ENCODE peak calls at places on chromosomes 6 and 20, in five cellular contexts. U is suprapubic skin, M is mucosa of descending colon, B is HCT116, W is AG04449. J is an unnamed sample.

GRCh38 chr20:34541917-34542316 is 16.6 kb upstream of the MAP1LC3A start:
- DNase-seq in U (no peak), M (peak; percentile 16), B (no peak), W (no peak), J (no peak)

GRCh38 chr20:35849726-35850125 is 77.9 kb downstream of the PHF20 start:
- DNase-seq in U (no peak), M (no peak), B (no peak), W (no peak), J (no peak)

GRCh38 chr6:53691667-53692133 is 26.1 kb upstream of the KLHL31 start:
- DNase-seq in U (no peak), M (no peak), B (no peak), W (no peak), J (no peak)

GRCh38 chr6:34583861-34584604 is 27.9 kb upstream of the SPDEF start:
- DNase-seq in U (no peak), M (no peak), B (no peak), W (no peak), J (no peak)

GRCh38 chr6:33091957-33092356 is 16.2 kb downstream of the HLA-DPB1 start:
- DNase-seq in U (no peak), M (peak; percentile 51), B (peak; percentile 8), W (no peak), J (no peak)

GRCh38 chr6:18496462-18496861 is 109.3 kb downstream of the RNF144B start:
- DNase-seq in U (no peak), M (no peak), B (no peak), W (no peak), J (no peak)

GRCh38 chr6:8481727-8482126 is 46.4 kb upstream of the SLC35B3 start:
- DNase-seq in U (no peak), M (no peak), B (no peak), W (no peak), J (no peak)

GRCh38 chr6:26304213-26305096 is 60.5 kb upstream of the BTN3A2 start:
- DNase-seq in U (no peak), M (no peak), B (peak; percentile 81), W (no peak), J (no peak)

GRCh38 chr6:30397697-30398096 is 52.7 kb downstream of the RPP21 start:
- DNase-seq in U (no peak), M (no peak), B (no peak), W (no peak), J (no peak)

GRCh38 chr20:50680106-50680960 is 11.0 kb downstream of the RIPOR3 start:
- DNase-seq in U (no peak), M (no peak), B (no peak), W (no peak), J (no peak)

GRCh38 chr6:20946037-20946436 is 411.8 kb downstream of the CDKAL1 start:
- DNase-seq in U (no peak), M (no peak), B (no peak), W (no peak), J (no peak)
- TF ChIP-seq CTCF in U (no peak), M (no peak), B (no peak), W (peak; percentile 2), J (no peak)

GRCh38 chr6:36873115-36873514 is 1.5 kb downstream of the PPIL1 start:
- DNase-seq in U (no peak), M (no peak), B (no peak), W (no peak), J (no peak)
- H3K4me3 ChIP-seq in U (no peak overlapping the region), M (no peak overlapping the region), B (peak overlapping the region; percentile 84), W (no peak overlapping the region), J (no peak overlapping the region)

DNA sequence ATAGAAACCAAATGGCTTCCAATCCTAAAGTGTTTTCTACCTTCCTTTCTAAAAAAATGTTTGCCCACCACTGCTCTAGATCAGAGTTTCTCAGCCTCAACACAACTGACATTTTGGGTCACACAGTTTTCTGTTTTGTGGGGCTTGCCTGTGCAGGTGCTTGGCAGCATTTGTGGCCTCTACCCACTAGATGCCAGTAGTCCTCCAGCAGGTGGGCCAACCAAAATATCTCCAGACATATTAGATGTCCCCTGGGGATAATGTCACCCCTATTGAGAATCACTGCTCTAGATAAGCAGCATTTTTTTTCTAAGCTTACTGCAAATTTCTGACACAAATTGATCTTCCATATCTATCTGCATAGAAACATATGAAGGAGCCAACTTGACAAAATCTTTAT is 26.3 kb upstream of the EPM2A start:
- DNase-seq in U (no peak), M (no peak), B (no peak), W (no peak), J (no peak)
- TF ChIP-seq CTCF in U (no peak), M (no peak), B (no peak), W (no peak), J (no peak)

DNA sequence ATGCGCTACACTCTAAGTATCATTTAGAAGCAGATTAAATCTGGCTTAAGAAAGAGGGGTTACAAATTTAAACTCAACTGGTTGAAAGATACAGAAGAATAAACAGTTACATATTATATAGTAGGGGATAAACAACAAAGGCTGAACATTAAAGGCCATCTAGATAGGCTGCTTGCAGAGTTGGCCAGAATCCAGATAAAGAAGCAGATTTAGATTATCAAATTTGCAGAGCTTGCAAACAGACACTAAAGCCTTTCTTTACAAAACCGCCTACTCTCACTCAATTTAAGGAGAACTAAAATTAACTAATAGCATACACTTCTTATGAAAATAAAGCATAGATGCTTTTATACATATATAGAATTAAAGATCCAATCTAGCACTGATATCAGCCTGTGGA is 93.1 kb downstream of the SESN1 start:
- DNase-seq in U (no peak), M (no peak), B (no peak), W (no peak), J (no peak)
- H3K4me3 ChIP-seq in U (no peak overlapping the region), M (no peak overlapping the region), B (no peak overlapping the region), W (no peak overlapping the region), J (peak overlapping the region; percentile 57)

GRCh38 chr20:64238851-64239387 is 16.6 kb upstream of the PCMTD2 start:
- DNase-seq in U (no peak), M (no peak), B (no peak), W (no peak), J (no peak)
- TF ChIP-seq CTCF in U (no peak), M (no peak), B (no peak), W (no peak), J (no peak)

GRCh38 chr20:56986931-56987720 is 279.3 kb downstream of the BMP7 start:
- DNase-seq in U (no peak), M (no peak), B (no peak), W (no peak), J (no peak)

GRCh38 chr20:56987992-56988391 is 278.4 kb downstream of the BMP7 start:
- DNase-seq in U (no peak), M (no peak), B (no peak), W (no peak), J (no peak)

GRCh38 chr20:56986476-56986875 is 280.0 kb downstream of the BMP7 start:
- DNase-seq in U (no peak), M (no peak), B (no peak), W (no peak), J (no peak)

GRCh38 chr20:56989516-56989915 is 276.9 kb downstream of the BMP7 start:
- DNase-seq in U (no peak), M (no peak), B (no peak), W (no peak), J (no peak)

GRCh38 chr20:56988446-56988845 is 278.0 kb downstream of the BMP7 start:
- DNase-seq in U (no peak), M (no peak), B (no peak), W (no peak), J (no peak)
- H3K4me3 ChIP-seq in U (no peak overlapping the region), M (no peak overlapping the region), B (peak overlapping the region; percentile 52), W (no peak overlapping the region), J (no peak overlapping the region)

GRCh38 chr6:16168858-16169257 is 40.0 kb downstream of the MYLIP start:
- DNase-seq in U (no peak), M (no peak), B (peak; percentile 10), W (no peak), J (no peak)
- TF ChIP-seq CTCF in U (peak; percentile 16), M (no peak), B (peak; percentile 47), W (peak; percentile 57), J (no peak)

J was measured in coronary artery.